ENCODE peak calls at places on chromosomes 13 and 19, in four cellular contexts. U is non-pigmented ciliary epithelial cell; E is fibroblast of pulmonary artery; C is stimulated activated CD4-positive, alpha-beta T cell treated with anti-CD3 and anti-CD28 coated beads, Interleukin-4, amount 100 ng/mL, for 48 hours. Z is an unnamed sample.

GRCh38 chr13:110010433-110011135 is 224.2 kb upstream of the IRS2 start:
- DNase-seq in E (peak; percentile 37), U (no peak), C (no peak), Z (no peak)

GRCh38 chr19:18675779-18676178 is 7.7 kb upstream of the CRTC1 start:
- DNase-seq in E (peak; percentile 40), C (no peak), U (no peak), Z (no peak)

GRCh38 chr19:58409010-58409790 is 751 bp downstream of the ZNF584 start:
- DNase-seq in E (no peak), C (no peak), U (no peak), Z (no peak)

GRCh38 chr19:50511069-50511822 is at the start of gene JOSD2:
- DNase-seq in E (peak; percentile 100), U (peak; percentile 96), C (peak; percentile 92), Z (peak; percentile 90)

GRCh38 chr19:53101518-53101917 is 1.7 kb downstream of the ZNF160 start:
- DNase-seq in C (no peak), U (no peak), E (no peak), Z (no peak)

GRCh38 chr13:27662738-27663470 is 41.2 kb downstream of the POLR1D start:
- DNase-seq in E (no peak), C (no peak), U (no peak), Z (no peak)

GRCh38 chr19:54523403-54523802 is 20.8 kb downstream of the LAIR2 start:
- DNase-seq in U (peak; percentile 4), E (peak; percentile 11), C (peak; percentile 37), Z (no peak)

GRCh38 chr13:105616313-105617075 is 919.0 kb downstream of the EFNB2 start:
- DNase-seq in C (no peak), E (no peak), U (no peak), Z (no peak)

GRCh38 chr13:114100446-114101320 is 31.7 kb downstream of the RASA3 start:
- DNase-seq in U (no peak), E (peak; percentile 27), C (no peak), Z (no peak)

GRCh38 chr13:113903361-113903760 is 39.5 kb upstream of the GAS6 start:
- DNase-seq in E (no peak), U (no peak), C (no peak), Z (no peak)

GRCh38 chr19:32018014-32018413 is 327.4 kb upstream of the ZNF507 start:
- DNase-seq in C (no peak), E (no peak), U (peak; percentile 78), Z (no peak)